ENCODE peak calls at places on chromosome 10, in four cellular contexts. U is stimulated activated naive CD8-positive, alpha-beta T cell treated with anti-CD3 and anti-CD28 coated beads, Interleukin-15, Interleukin-2, amounts not matched to agents 100 U/mL and 50 U/mL, for 24 hours; I is CD8-positive, alpha-beta T cell; S is NCI-H1105. Z is an unnamed sample.

GRCh38 chr10:17981766-17982380 is 30.2 kb downstream of the SLC39A12 start:
- DNase-seq in U (no peak), I (no peak), S (no peak), Z (no peak)

GRCh38 chr10:12531305-12531738 is 182.0 kb downstream of the CAMK1D start:
- DNase-seq in U (no peak), S (no peak), I (no peak), Z (peak)

GRCh38 chr10:97574374-97575100 is 2.0 kb downstream of the ANKRD2 start:
- DNase-seq in I (no peak), S (peak), U (no peak), Z (no peak)

GRCh38 chr10:112689327-112689726 is 242.3 kb downstream of the VTI1A start:
- DNase-seq in U (no peak), I (no peak), S (no peak), Z (no peak)

GRCh38 chr10:59460601-59461000 is 98.3 kb upstream of the FAM13C start:
- DNase-seq in I (no peak), U (no peak), S (no peak), Z (no peak)

GRCh38 chr10:125700355-125700911 is 17.5 kb upstream of the TEX36 start:
- DNase-seq in I (no peak), U (no peak), S (no peak), Z (no peak)

GRCh38 chr10:16777473-16778370 is 39.5 kb downstream of the RSU1 start:
- DNase-seq in S (peak), U (no peak), I (no peak), Z (peak)

GRCh38 chr10:62036186-62037081 is 134.9 kb downstream of the ARID5B start:
- DNase-seq in S (no peak), I (no peak), U (no peak), Z (no peak)

GRCh38 chr10:31686566-31686965 is 242.1 kb downstream of the ARHGAP12 start:
- DNase-seq in S (no peak), I (no peak), U (no peak), Z (no peak)

GRCh38 chr10:95394161-95394880 is 103.5 kb upstream of the PDLIM1 start:
- DNase-seq in I (no peak), U (peak), S (no peak), Z (no peak)

GRCh38 chr10:102781921-102782542 is 38.3 kb downstream of the WBP1L start:
- DNase-seq in U (no peak), S (no peak), I (no peak), Z (no peak)

GRCh38 chr10:87868277-87868676 is 4.9 kb downstream of the PTEN start:
- DNase-seq in U (no peak), S (no peak), I (no peak), Z (no peak)

GRCh38 chr10:34286136-34286739 is 528.9 kb downstream of the PARD3 start:
- DNase-seq in U (no peak), I (no peak), S (no peak), Z (no peak)

GRCh38 chr10:43055991-43056567 is 20.8 kb upstream of the RET start:
- DNase-seq in I (no peak), U (no peak), S (no peak), Z (no peak)

GRCh38 chr10:3452234-3452633 is 279.7 kb upstream of the PITRM1 start:
- DNase-seq in U (no peak), I (no peak), S (no peak), Z (no peak)

GRCh38 chr10:101110856-101111523 is 20.1 kb upstream of the TLX1 start:
- DNase-seq in U (no peak), S (no peak), I (no peak), Z (no peak)

GRCh38 chr10:113094114-113094486 is 144.1 kb downstream of the TCF7L2 start:
- DNase-seq in S (no peak), U (no peak), I (no peak), Z (no peak)

GRCh38 chr10:102280397-102281015 is 35.2 kb downstream of the GBF1 start:
- DNase-seq in S (no peak), I (no peak), U (no peak), Z (no peak)

GRCh38 chr10:113704637-113705343 is 25.1 kb downstream of the CASP7 start:
- DNase-seq in I (no peak), U (peak), S (no peak), Z (no peak)

GRCh38 chr10:38159007-38159406 is 64.9 kb downstream of the ZNF37A start:
- DNase-seq in S (no peak), U (no peak), I (no peak), Z (no peak)

GRCh38 chr10:74332398-74332797 is 181.4 kb downstream of the ADK start:
- DNase-seq in I (no peak), S (no peak), U (no peak), Z (no peak)

GRCh38 chr10:63614371-63614891 is 93.2 kb downstream of the REEP3 start:
- DNase-seq in I (no peak), S (no peak), U (no peak), Z (no peak)

GRCh38 chr10:23073527-23073926 is 21.9 kb upstream of the MSRB2 start:
- DNase-seq in U (no peak), I (no peak), S (no peak), Z (no peak)

GRCh38 chr10:72738476-72738875 is 46.5 kb downstream of the MCU start:
- DNase-seq in U (no peak), S (no peak), I (no peak), Z (no peak)

GRCh38 chr10:79003183-79004100 is 65.3 kb upstream of the ZMIZ1 start:
- DNase-seq in S (no peak), I (no peak), U (no peak), Z (no peak)

GRCh38 chr10:73076361-73077183 is 20.1 kb downstream of the P4HA1 start:
- DNase-seq in S (no peak), I (no peak), U (no peak), Z (no peak)

GRCh38 chr10:22714524-22715289 is at the start of gene PIP4K2A:
- DNase-seq in U (peak), I (peak), S (peak), Z (peak)

GRCh38 chr10:125479059-125479458 is 203.9 kb downstream of the TEX36 start:
- DNase-seq in U (no peak), S (no peak), I (no peak), Z (no peak)

GRCh38 chr10:28722065-28722803 is 44.9 kb downstream of the BAMBI start:
- DNase-seq in S (peak), U (peak), I (no peak), Z (peak)

GRCh38 chr10:79890469-79890868 is 58.4 kb downstream of the SFTPD start:
- DNase-seq in U (no peak), S (no peak), I (no peak), Z (no peak)

GRCh38 chr10:95729323-95730055 is 26.5 kb upstream of the ENTPD1 start:
- DNase-seq in S (no peak), U (no peak), I (no peak), Z (no peak)

GRCh38 chr10:59819265-59819664 is 66.0 kb upstream of the MRLN start:
- DNase-seq in U (no peak), I (no peak), S (no peak), Z (no peak)

GRCh38 chr10:110818311-110819257 is 53.1 kb upstream of the PDCD4 start:
- DNase-seq in U (no peak), S (no peak), I (no peak), Z (no peak)

GRCh38 chr10:60262647-60263126 is 127.0 kb downstream of the ANK3 start:
- DNase-seq in I (no peak), S (no peak), U (no peak), Z (no peak)

GRCh38 chr10:131678171-131678570 is 222.6 kb upstream of the PPP2R2D start:
- DNase-seq in S (no peak), I (no peak), U (no peak), Z (no peak)

GRCh38 chr10:341081-341740 is 206.0 kb downstream of the ZMYND11 start:
- DNase-seq in S (no peak), I (no peak), U (no peak), Z (no peak)

Z was measured in NCI-H526 treated with DMSO at 0.1 percent for 48 hours.